ENCODE peak calls at places on chromosome 4, in seven cellular contexts. G is lower leg skin, I is GM04503, O is NCI-H1105, A is EL, B is HEK293T, U is islet precursor cell. C is an unnamed sample.

GRCh38 chr4:138275946-138276621 is 33.9 kb upstream of the SLC7A11 start:
- DNase-seq in O (no peak), B (no peak), A (peak), U (no peak), I (peak), G (no peak), C (no peak)

GRCh38 chr4:138916763-138917162 is 98.8 kb upstream of the NOCT start:
- DNase-seq in U (no peak), A (no peak), B (no peak), I (no peak), O (no peak), G (no peak), C (no peak)

GRCh38 chr4:99490286-99490685 is 20.5 kb upstream of the C4orf17 start:
- DNase-seq in B (no peak), U (no peak), I (no peak), A (no peak), O (no peak), G (no peak), C (no peak)

GRCh38 chr4:182310316-182310715 is 67.1 kb downstream of the TENM3 start:
- DNase-seq in I (no peak), B (no peak), A (no peak), O (no peak), U (no peak), G (no peak), C (no peak)

GRCh38 chr4:154617820-154618317 is 5.4 kb upstream of the FGG start:
- DNase-seq in U (no peak), O (no peak), I (no peak), B (no peak), G (no peak), A (no peak), C (no peak)

GRCh38 chr4:110073045-110073845 is 125.2 kb downstream of the ELOVL6 start:
- DNase-seq in G (no peak), A (no peak), O (no peak), I (no peak), U (no peak), B (no peak), C (no peak)

GRCh38 chr4:150573534-150573933 is 8.4 kb upstream of the MAB21L2 start:
- DNase-seq in B (no peak), U (no peak), G (no peak), A (peak), I (no peak), O (no peak), C (no peak)

GRCh38 chr4:153142700-153143438 is 61.4 kb upstream of the TRIM2 start:
- DNase-seq in G (peak), A (peak), U (peak), B (peak), I (no peak), O (peak), C (no peak)

GRCh38 chr4:25481648-25482047 is 104.6 kb downstream of the ANAPC4 start:
- DNase-seq in A (no peak), I (no peak), O (no peak), G (no peak), U (no peak), B (no peak), C (no peak)

GRCh38 chr4:106495498-106495897 is 126.9 kb upstream of the GIMD1 start:
- DNase-seq in U (no peak), O (no peak), I (peak), A (no peak), B (no peak), G (no peak), C (no peak)

GRCh38 chr4:76310683-76311082 is 4.2 kb downstream of the STBD1 start:
- DNase-seq in U (no peak), A (no peak), I (no peak), O (no peak), G (no peak), B (no peak), C (no peak)

GRCh38 chr4:110049951-110050925 is 137.6 kb downstream of the EGF start:
- DNase-seq in B (peak), A (peak), U (no peak), O (peak), I (no peak), G (peak), C (peak)

GRCh38 chr4:160831165-160831922 is 1332.5 kb downstream of the FSTL5 start:
- DNase-seq in O (no peak), U (no peak), B (no peak), I (no peak), G (no peak), A (no peak), C (no peak)

GRCh38 chr4:24913099-24913445 is 230 bp upstream of the CCDC149 start:
- DNase-seq in O (no peak), A (peak), I (no peak), G (no peak), B (no peak), U (no peak), C (no peak)

GRCh38 chr4:182216005-182216404 is 27.2 kb upstream of the TENM3 start:
- DNase-seq in A (no peak), B (no peak), G (no peak), I (no peak), U (no peak), O (no peak), C (no peak)

GRCh38 chr4:7034262-7035081 is 8.7 kb upstream of the TADA2B start:
- DNase-seq in A (peak), O (no peak), B (no peak), G (no peak), I (peak), U (peak), C (no peak)

GRCh38 chr4:65508169-65508568 is 162.1 kb downstream of the EPHA5 start:
- DNase-seq in G (no peak), A (peak), I (peak), B (peak), U (no peak), O (no peak), C (no peak)

GRCh38 chr4:83855044-83855443 is 319.1 kb downstream of the GPAT3 start:
- DNase-seq in G (no peak), I (peak), A (peak), B (no peak), U (peak), O (no peak), C (no peak)

GRCh38 chr4:6746721-6747689 is 31.0 kb downstream of the BLOC1S4 start:
- DNase-seq in O (peak), A (no peak), G (no peak), I (no peak), B (no peak), U (no peak), C (no peak)

GRCh38 chr4:15139599-15139998 is 137.3 kb downstream of the CPEB2 start:
- DNase-seq in G (no peak), O (no peak), B (no peak), U (no peak), A (no peak), I (no peak), C (no peak)

GRCh38 chr4:86498560-86499166 is 95.5 kb upstream of the PTPN13 start:
- DNase-seq in O (peak), I (no peak), B (peak), U (no peak), A (peak), G (no peak), C (no peak)

GRCh38 chr4:145735330-145735638 is 55.3 kb downstream of the C4orf51 start:
- DNase-seq in A (peak), B (no peak), O (no peak), I (peak), G (no peak), U (peak), C (no peak)

GRCh38 chr4:170080496-170080895 is 9.3 kb downstream of the AADAT start:
- DNase-seq in O (no peak), I (no peak), G (no peak), B (no peak), A (no peak), U (no peak), C (no peak)

C was measured in stimulated activated CD8-positive, alpha-beta memory T cell treated with anti-CD3 and anti-CD28 coated beads, Interleukin-12 subunit alpha, Interleukin-12 subunit beta, amount 100 ng/mL, for 4 hours.